ENCODE peak calls at places on chromosomes 11 and 22, in eight cellular contexts. L is HTR-8/SVneo; F is SJSA1; B is NCI-H510A treated with DMSO at 0.1 percent for 48 hours; W is AG04450; U is stimulated activated CD4-positive, alpha-beta T cell treated with anti-CD3 and anti-CD28 coated beads, TNF-alpha, amount 100 ng/mL, for 4 hours; D is H4; G is stimulated activated CD8-positive, alpha-beta memory T cell treated with anti-CD3 and anti-CD28 coated beads, Interleukin-2, amount 100 ng/mL, for 1 hour. K is an unnamed sample.

GRCh38 chr11:85170184-85170583 is 457.0 kb downstream of the DLG2 start:
- DNase-seq in L (no peak), F (no peak), B (no peak), W (peak; percentile 7), U (no peak), D (peak; percentile 27), G (no peak), K (no peak)

GRCh38 chr11:2209900-2210321 is 38.3 kb upstream of the TH start:
- DNase-seq in L (no peak), F (no peak), B (no peak), W (no peak), U (no peak), D (no peak), G (no peak), K (no peak)

GRCh38 chr11:72793081-72793451 is 781 bp downstream of the STARD10 start:
- DNase-seq in L (no peak), F (no peak), B (no peak), W (no peak), U (no peak), D (no peak), G (no peak), K (no peak)

GRCh38 chr11:35923452-35923851 is 20.4 kb upstream of the LDLRAD3 start:
- DNase-seq in L (no peak), F (no peak), B (no peak), W (no peak), U (no peak), D (no peak), G (no peak), K (no peak)

GRCh38 chr22:42844756-42845155 is 12.3 kb downstream of the ARFGAP3 start:
- DNase-seq in L (peak; percentile 44), F (peak; percentile 47), B (no peak), W (no peak), U (no peak), D (no peak), G (no peak), K (no peak)

GRCh38 chr11:64865286-64866172 is 12.9 kb downstream of the EHD1 start:
- DNase-seq in L (no peak), F (peak; percentile 44), B (no peak), W (no peak), U (no peak), D (no peak), G (no peak), K (no peak)

GRCh38 chr22:35601743-35602633 is 15.1 kb downstream of the MB start:
- DNase-seq in L (peak; percentile 43), F (no peak), B (no peak), W (peak; percentile 20), U (no peak), D (peak; percentile 72), G (no peak), K (no peak)

GRCh38 chr11:132851247-132851646 is 681.1 kb downstream of the OPCML start:
- DNase-seq in L (no peak), F (no peak), B (no peak), W (no peak), U (no peak), D (no peak), G (no peak), K (no peak)

GRCh38 chr11:119533931-119534694 is 111.1 kb upstream of the THY1 start:
- DNase-seq in L (peak; percentile 75), F (peak; percentile 59), B (peak; percentile 31), W (peak; percentile 2), U (peak; percentile 13), D (peak; percentile 33), G (no peak), K (peak; percentile 86)

GRCh38 chr11:96075532-96075959 is 151.6 kb upstream of the MTMR2 start:
- DNase-seq in L (no peak), F (no peak), B (no peak), W (no peak), U (no peak), D (no peak), G (no peak), K (no peak)

GRCh38 chr11:79663012-79663411 is 222.2 kb upstream of the TENM4 start:
- DNase-seq in L (no peak), F (no peak), B (peak; percentile 14), W (no peak), U (no peak), D (no peak), G (no peak), K (peak; percentile 15)

GRCh38 chr22:35119494-35119893 is 53.5 kb downstream of the ISX start:
- DNase-seq in L (no peak), F (no peak), B (no peak), W (no peak), U (no peak), D (no peak), G (no peak), K (no peak)

GRCh38 chr11:133181066-133181465 is 351.2 kb downstream of the OPCML start:
- DNase-seq in L (no peak), F (no peak), B (no peak), W (no peak), U (no peak), D (no peak), G (no peak), K (no peak)

K was measured in NCI-H69.